ENCODE peak calls at places on chromosome 9, in nine cellular contexts. X is endothelial cell of umbilical vein, F is nucleus accumbens, R is Right ventricle myocardium inferior, Q is lower leg skin, E is bronchial epithelial cell, K is adrenal gland, N is RWPE1, U is AG08396. S is an unnamed sample.

GRCh38 chr9:32706004-32706749 is 70.7 kb upstream of the TAF1L start:
- DNase-seq in K (no peak), X (no peak), E (peak; percentile 20), F (no peak), Q (no peak), U (no peak), N (no peak), R (no peak), S (no peak)

GRCh38 chr9:33817327-33818166 is 587 bp downstream of the UBE2R2 start:
- DNase-seq in F (peak; percentile 60), Q (peak; percentile 48), U (peak; percentile 66), K (peak; percentile 63), X (peak; percentile 79), N (peak; percentile 73), E (peak; percentile 38), R (peak; percentile 84), S (peak; percentile 53)

GRCh38 chr9:118449554-118449953 is 745.4 kb downstream of the TLR4 start:
- DNase-seq in F (no peak), X (no peak), K (no peak), E (no peak), R (no peak), N (no peak), U (no peak), Q (no peak), S (no peak)

GRCh38 chr9:78122631-78123030 is 91.0 kb upstream of the GNAQ start:
- DNase-seq in X (no peak), E (peak; percentile 85), Q (no peak), F (no peak), K (no peak), N (peak; percentile 84), R (no peak), U (no peak), S (no peak)

GRCh38 chr9:136433043-136433715 is 6.5 kb downstream of the INPP5E start:
- DNase-seq in Q (no peak), R (peak; percentile 52), K (no peak), X (no peak), E (no peak), N (no peak), U (no peak), F (no peak), S (no peak)

GRCh38 chr9:7293091-7293490 is 506.5 kb downstream of the DMAC1 start:
- DNase-seq in X (no peak), U (no peak), N (no peak), Q (no peak), E (no peak), R (no peak), K (no peak), F (no peak), S (no peak)

GRCh38 chr9:88660611-88661010 is 125.6 kb downstream of the NXNL2 start:
- DNase-seq in U (no peak), N (no peak), R (no peak), K (no peak), X (peak; percentile 46), F (no peak), Q (no peak), E (peak; percentile 49), S (no peak)

GRCh38 chr9:121053544-121053943 is 3.5 kb upstream of the C5 start:
- DNase-seq in U (no peak), F (no peak), X (no peak), Q (no peak), R (no peak), K (no peak), E (no peak), N (no peak), S (no peak)

GRCh38 chr9:26665676-26666075 is 226.9 kb downstream of the CAAP1 start:
- DNase-seq in X (no peak), R (no peak), F (no peak), U (no peak), K (no peak), Q (no peak), N (no peak), E (no peak), S (no peak)

GRCh38 chr9:134617246-134617645 is 24.4 kb upstream of the COL5A1 start:
- DNase-seq in F (no peak), E (no peak), K (peak; percentile 2), Q (no peak), R (no peak), N (no peak), U (no peak), X (no peak), S (no peak)

GRCh38 chr9:37523916-37524315 is 38.2 kb downstream of the POLR1E start:
- DNase-seq in U (no peak), F (no peak), E (no peak), X (no peak), Q (no peak), R (no peak), N (no peak), K (no peak), S (no peak)

GRCh38 chr9:935348-935965 is 41.0 kb upstream of the DMRT3 start:
- DNase-seq in X (no peak), E (peak; percentile 85), K (no peak), F (no peak), U (no peak), N (peak; percentile 29), Q (no peak), R (no peak), S (no peak)

GRCh38 chr9:134333234-134333873 is 7.1 kb downstream of the RXRA start:
- DNase-seq in E (no peak), N (no peak), R (peak; percentile 73), X (no peak), K (peak; percentile 74), F (no peak), U (no peak), Q (no peak), S (peak; percentile 90)

GRCh38 chr9:26673276-26673675 is 219.3 kb downstream of the CAAP1 start:
- DNase-seq in K (no peak), U (no peak), E (no peak), F (no peak), X (no peak), Q (no peak), N (no peak), R (no peak), S (no peak)

GRCh38 chr9:81671880-81672280 is 17.5 kb downstream of the TLE1 start:
- DNase-seq in N (no peak), X (peak; percentile 69), E (no peak), U (no peak), Q (peak; percentile 41), K (peak; percentile 97), R (peak; percentile 90), F (no peak), S (peak; percentile 59)

GRCh38 chr9:89923961-89924504 is 319.2 kb downstream of the GADD45G start:
- DNase-seq in E (peak; percentile 11), N (peak; percentile 23), U (no peak), X (no peak), R (no peak), Q (no peak), F (no peak), K (peak; percentile 95), S (no peak)

GRCh38 chr9:14313951-14314423 is at the start of gene NFIB:
- DNase-seq in X (peak; percentile 33), F (no peak), R (peak; percentile 74), N (no peak), Q (no peak), U (peak; percentile 42), K (peak; percentile 86), E (no peak), S (peak; percentile 58)